ENCODE peak calls at places on chromosomes 12 and 14, in ten cellular contexts. F is A549; D is coronary artery; M is Peyer's patch; L is CD4-positive, alpha-beta T cell; C is suprapubic skin; U is ovary; P is HL-60; Q is cardiac fibroblast; I is GM23338. J is an unnamed sample.

GRCh38 chr14:101588990-101589389 is 27.7 kb downstream of the DIO3 start:
- DNase-seq in F (no peak), D (peak), M (no peak), L (no peak), C (no peak), U (peak), P (no peak), Q (no peak), I (no peak), J (no peak)

GRCh38 chr12:9049520-9050133 is 60.3 kb downstream of the KLRG1 start:
- DNase-seq in F (peak), D (no peak), M (no peak), L (no peak), C (no peak), U (no peak), P (peak), Q (peak), I (peak), J (peak)

GRCh38 chr14:105878125-105878524 is 351.7 kb downstream of the TMEM121 start:
- DNase-seq in F (no peak), D (peak), M (peak), L (no peak), C (peak), U (no peak), P (no peak), Q (no peak), I (no peak), J (no peak)

GRCh38 chr14:23078692-23079116 is 16.2 kb downstream of the ACIN1 start:
- DNase-seq in F (peak), D (peak), M (peak), L (no peak), C (peak), U (no peak), P (peak), Q (peak), I (no peak), J (peak)

GRCh38 chr12:124927325-124928094 is 13.1 kb upstream of the UBC start:
- DNase-seq in F (peak), D (peak), M (peak), L (peak), C (peak), U (peak), P (peak), Q (peak), I (peak), J (peak)

GRCh38 chr14:82755476-82755875 is 1221.8 kb upstream of the SEL1L start:
- DNase-seq in F (no peak), D (no peak), M (no peak), L (no peak), C (no peak), U (no peak), P (no peak), Q (no peak), I (no peak), J (no peak)

GRCh38 chr14:102508410-102508773 is 1.2 kb downstream of the ANKRD9 start:
- DNase-seq in F (peak), D (peak), M (peak), L (no peak), C (peak), U (no peak), P (no peak), Q (no peak), I (no peak), J (peak)

GRCh38 chr14:20403521-20403920 is 9.8 kb downstream of the TEP1 start:
- DNase-seq in F (no peak), D (no peak), M (no peak), L (no peak), C (no peak), U (no peak), P (no peak), Q (no peak), I (no peak), J (no peak)

GRCh38 chr12:69987453-69988102 is 162.6 kb downstream of the MYRFL start:
- DNase-seq in F (peak), D (no peak), M (peak), L (no peak), C (no peak), U (no peak), P (no peak), Q (peak), I (no peak), J (peak)

GRCh38 chr12:120356567-120357030 is 12.4 kb downstream of the MSI1 start:
- DNase-seq in F (peak), D (peak), M (peak), L (peak), C (peak), U (peak), P (peak), Q (peak), I (peak), J (peak)

GRCh38 chr12:68418137-68418460 is 85.9 kb upstream of the MDM1 start:
- DNase-seq in F (no peak), D (no peak), M (no peak), L (no peak), C (no peak), U (no peak), P (no peak), Q (no peak), I (no peak), J (no peak)

GRCh38 chr14:51189600-51190376 is 50.3 kb upstream of the TMX1 start:
- DNase-seq in F (no peak), D (no peak), M (no peak), L (no peak), C (no peak), U (no peak), P (no peak), Q (no peak), I (no peak), J (no peak)

GRCh38 chr12:6370576-6370935 is 4.8 kb downstream of the SCNN1A start:
- DNase-seq in F (no peak), D (no peak), M (no peak), L (no peak), C (no peak), U (no peak), P (no peak), Q (no peak), I (no peak), J (no peak)

GRCh38 chr12:62268956-62269355 is 8.8 kb downstream of the USP15 start:
- DNase-seq in F (no peak), D (no peak), M (no peak), L (no peak), C (no peak), U (no peak), P (no peak), Q (peak), I (no peak), J (no peak)

GRCh38 chr12:84397279-84397678 is 515.3 kb downstream of the SLC6A15 start:
- DNase-seq in F (no peak), D (no peak), M (no peak), L (no peak), C (no peak), U (no peak), P (no peak), Q (peak), I (no peak), J (no peak)

GRCh38 chr14:93537962-93538361 is 107.2 kb downstream of the UNC79 start:
- DNase-seq in F (no peak), D (no peak), M (no peak), L (no peak), C (no peak), U (no peak), P (no peak), Q (no peak), I (peak), J (no peak)

GRCh38 chr12:40921563-40922163 is 229.4 kb downstream of the CNTN1 start:
- DNase-seq in F (no peak), D (no peak), M (no peak), L (no peak), C (no peak), U (no peak), P (no peak), Q (peak), I (peak), J (no peak)

GRCh38 chr14:74018029-74018703 is 922 bp downstream of the ENTPD5 start:
- DNase-seq in F (peak), D (no peak), M (no peak), L (no peak), C (no peak), U (no peak), P (no peak), Q (peak), I (no peak), J (no peak)

GRCh38 chr14:68593806-68594536 is 198.9 kb downstream of the ZFP36L1 start:
- DNase-seq in F (no peak), D (no peak), M (peak), L (no peak), C (peak), U (no peak), P (peak), Q (no peak), I (no peak), J (no peak)

GRCh38 chr14:57066887-57067513 is 201.7 kb downstream of the EXOC5 start:
- DNase-seq in F (peak), D (no peak), M (peak), L (no peak), C (no peak), U (no peak), P (peak), Q (peak), I (peak), J (peak)

GRCh38 chr14:66600416-66600815 is 92.5 kb downstream of the GPHN start:
- DNase-seq in F (no peak), D (no peak), M (no peak), L (no peak), C (no peak), U (no peak), P (no peak), Q (peak), I (no peak), J (no peak)

GRCh38 chr14:66595394-66595793 is 87.4 kb downstream of the GPHN start:
- DNase-seq in F (no peak), D (no peak), M (no peak), L (no peak), C (no peak), U (no peak), P (no peak), Q (no peak), I (no peak), J (no peak)

GRCh38 chr14:66601932-66602578 is 94.1 kb downstream of the GPHN start:
- DNase-seq in F (no peak), D (no peak), M (no peak), L (no peak), C (no peak), U (no peak), P (no peak), Q (peak), I (no peak), J (no peak)

DNA sequence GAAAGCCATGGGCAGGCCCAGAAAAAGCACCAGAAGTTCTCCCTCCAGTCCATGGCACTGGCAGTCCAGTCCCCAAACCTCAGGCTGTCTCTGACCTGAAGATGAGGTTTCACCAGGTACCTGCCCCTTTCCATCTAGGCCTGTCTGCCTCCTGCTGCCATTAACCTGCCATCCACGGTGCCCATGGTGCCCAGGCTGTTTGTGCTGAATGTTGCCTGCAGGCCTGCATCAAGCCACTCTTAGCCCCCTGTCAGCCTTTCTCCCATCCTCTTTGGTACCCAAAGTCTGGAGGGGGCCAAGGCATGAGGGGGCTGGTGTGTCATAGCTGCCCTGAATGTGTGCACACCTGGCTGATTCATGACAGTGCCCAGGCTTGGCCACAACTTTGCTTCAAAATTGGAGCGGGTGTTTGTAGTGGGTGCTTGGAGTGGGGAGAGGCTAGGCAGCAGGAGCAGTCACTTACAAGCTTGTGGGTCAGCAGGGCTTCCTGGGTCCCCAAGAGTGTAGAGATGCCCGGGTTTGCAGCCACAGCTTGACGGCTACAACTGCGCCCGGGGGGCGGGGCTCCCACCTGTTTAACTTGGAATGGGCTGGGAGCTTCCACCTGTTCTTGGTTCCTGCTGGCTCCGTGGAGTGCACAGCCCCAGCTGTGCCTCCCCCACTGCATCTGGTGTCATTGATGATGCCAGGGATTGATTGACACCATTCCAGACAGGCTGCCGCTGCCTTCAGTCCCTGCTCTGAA is 88.5 kb downstream of the GPHN start:
- DNase-seq in F (no peak), D (no peak), M (no peak), L (no peak), C (no peak), U (no peak), P (no peak), Q (no peak), I (no peak), J (no peak)
- TF ChIP-seq CTCF in F (no peak), D (no peak), M (no peak), L (no peak), C (no peak), U (no peak), P (no peak), Q (no peak), I (no peak), J (no peak)

DNA sequence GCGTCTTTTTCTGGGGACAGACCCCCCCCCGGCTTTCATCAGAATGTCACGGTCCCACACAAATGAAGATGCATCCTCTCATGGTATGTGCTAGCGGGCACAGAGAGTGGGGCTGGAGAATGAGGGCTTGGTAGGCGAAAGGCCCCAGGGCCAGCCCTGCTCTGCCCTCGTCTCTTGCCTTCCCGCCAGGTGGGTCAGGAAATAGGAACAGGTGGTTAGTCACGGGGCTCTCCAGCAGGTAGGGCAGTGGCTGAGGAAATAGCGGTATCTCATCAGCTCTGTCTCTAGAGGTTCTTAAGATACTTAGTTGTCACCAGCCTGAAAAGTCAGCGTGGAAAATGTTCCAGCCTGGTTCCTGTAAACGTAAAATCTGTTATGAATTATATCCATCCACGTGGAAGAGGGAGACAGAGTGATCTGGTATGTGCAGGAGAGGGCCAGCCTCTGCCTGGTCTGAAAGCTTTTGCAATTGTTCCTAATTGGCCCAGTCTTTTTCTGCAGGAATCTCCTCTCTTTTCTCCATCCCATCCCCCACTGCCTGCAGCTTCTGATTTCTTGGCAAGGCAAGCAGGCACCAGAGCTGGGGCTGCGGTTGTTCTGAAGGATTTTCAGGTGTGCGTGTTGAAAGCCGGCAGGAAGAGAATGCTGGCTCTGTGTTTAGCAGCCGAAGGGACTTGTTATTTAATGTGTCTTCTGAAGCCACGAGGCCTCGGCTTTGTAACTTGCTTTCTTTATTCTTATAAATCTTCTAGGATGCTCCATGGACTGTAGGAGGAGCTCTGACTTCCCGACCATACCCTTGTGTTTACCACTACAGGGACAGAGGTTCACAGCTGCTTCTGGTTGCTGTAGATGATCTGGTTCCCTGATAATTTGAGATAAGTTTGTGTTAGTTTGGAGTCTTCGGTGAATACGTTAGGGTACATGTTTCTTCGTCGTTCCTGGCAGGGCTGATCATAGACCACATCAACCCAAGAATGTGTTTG is 131.1 kb downstream of the CACNA1C start:
- DNase-seq in F (no peak), D (no peak), M (no peak), L (no peak), C (no peak), U (no peak), P (no peak), Q (peak), I (peak), J (no peak)
- TF ChIP-seq CTCF in F (no peak), D (no peak), M (no peak), L (no peak), C (no peak), U (no peak), P (no peak), Q (peak), I (peak), J (no peak)

GRCh38 chr12:98793121-98793520 is 148.0 kb downstream of the APAF1 start:
- DNase-seq in F (no peak), D (no peak), M (no peak), L (no peak), C (no peak), U (no peak), P (no peak), Q (no peak), I (no peak), J (no peak)

GRCh38 chr12:98788396-98788795 is 143.3 kb downstream of the APAF1 start:
- DNase-seq in F (no peak), D (no peak), M (no peak), L (no peak), C (no peak), U (no peak), P (no peak), Q (no peak), I (no peak), J (no peak)

GRCh38 chr12:98797200-98797599 is 152.1 kb downstream of the APAF1 start:
- DNase-seq in F (no peak), D (no peak), M (no peak), L (no peak), C (no peak), U (no peak), P (no peak), Q (no peak), I (no peak), J (no peak)

GRCh38 chr12:98796745-98797144 is 151.7 kb downstream of the APAF1 start:
- DNase-seq in F (no peak), D (no peak), M (no peak), L (no peak), C (no peak), U (no peak), P (no peak), Q (no peak), I (no peak), J (no peak)

GRCh38 chr12:98791406-98791805 is 146.3 kb downstream of the APAF1 start:
- DNase-seq in F (no peak), D (no peak), M (no peak), L (no peak), C (no peak), U (no peak), P (no peak), Q (no peak), I (no peak), J (no peak)
- TF ChIP-seq CTCF in F (no peak), D (no peak), M (no peak), L (no peak), C (no peak), U (no peak), P (no peak), Q (no peak), I (no peak), J (no peak)

DNA sequence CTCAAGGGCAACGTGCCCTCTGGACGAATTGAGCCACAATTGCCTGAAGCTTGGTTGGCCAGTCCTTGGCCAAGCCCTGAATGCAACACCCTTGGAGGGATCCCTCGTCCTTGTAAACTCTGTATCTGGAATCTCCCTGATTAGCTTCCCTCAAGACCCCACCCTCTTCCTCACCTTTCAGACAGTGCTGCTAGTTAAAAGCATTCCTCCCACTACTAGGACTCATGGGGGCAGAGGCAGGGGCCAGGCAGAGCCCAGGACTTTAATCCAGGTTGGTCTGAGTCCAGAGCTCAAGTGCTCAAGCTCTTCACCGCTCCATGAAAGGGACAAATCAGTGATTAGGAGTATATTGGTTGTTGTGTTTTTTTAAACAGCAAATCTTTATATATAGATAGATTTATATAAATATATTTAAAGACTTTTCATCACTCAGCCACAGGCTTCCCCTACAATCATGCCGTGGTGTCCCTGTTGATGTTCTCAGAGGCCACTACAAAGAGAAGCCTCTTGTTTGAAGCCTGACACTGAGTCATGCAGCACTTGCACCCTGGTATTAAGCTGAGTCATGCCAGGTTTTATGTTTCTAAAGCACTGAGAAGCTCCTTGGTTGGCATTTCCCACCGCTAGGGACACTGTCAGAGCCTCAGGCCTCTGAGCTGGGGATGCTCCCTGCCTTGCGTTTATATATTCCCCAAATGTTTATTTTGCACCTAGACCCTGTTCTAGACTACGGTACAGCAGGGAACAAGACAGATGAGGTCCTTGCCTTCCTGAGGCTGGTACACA is 53.8 kb upstream of the GSC start:
- DNase-seq in F (peak), D (no peak), M (no peak), L (no peak), C (no peak), U (no peak), P (no peak), Q (peak), I (peak), J (no peak)
- TF ChIP-seq CTCF in F (no peak), D (no peak), M (no peak), L (no peak), C (no peak), U (no peak), P (no peak), Q (no peak), I (no peak), J (no peak)

GRCh38 chr14:77547512-77547911 is 48.9 kb upstream of the ISM2 start:
- DNase-seq in F (no peak), D (no peak), M (no peak), L (no peak), C (no peak), U (no peak), P (no peak), Q (no peak), I (peak), J (no peak)
- TF ChIP-seq CTCF in F (no peak), D (no peak), M (no peak), L (no peak), C (no peak), U (no peak), P (no peak), Q (peak), I (peak), J (peak)

GRCh38 chr12:109624467-109624866 is 50.9 kb downstream of the MVK start:
- DNase-seq in F (no peak), D (no peak), M (no peak), L (no peak), C (no peak), U (no peak), P (no peak), Q (no peak), I (no peak), J (peak)

GRCh38 chr12:109625749-109626377 is 52.3 kb downstream of the MVK start:
- DNase-seq in F (no peak), D (no peak), M (no peak), L (no peak), C (no peak), U (no peak), P (no peak), Q (no peak), I (no peak), J (no peak)

GRCh38 chr12:109626378-109627115 is 53.0 kb downstream of the MVK start:
- DNase-seq in F (no peak), D (no peak), M (no peak), L (no peak), C (no peak), U (no peak), P (no peak), Q (no peak), I (no peak), J (no peak)

GRCh38 chr12:109627633-109628032 is 54.0 kb downstream of the MVK start:
- DNase-seq in F (no peak), D (no peak), M (no peak), L (no peak), C (no peak), U (no peak), P (no peak), Q (no peak), I (no peak), J (no peak)

DNA sequence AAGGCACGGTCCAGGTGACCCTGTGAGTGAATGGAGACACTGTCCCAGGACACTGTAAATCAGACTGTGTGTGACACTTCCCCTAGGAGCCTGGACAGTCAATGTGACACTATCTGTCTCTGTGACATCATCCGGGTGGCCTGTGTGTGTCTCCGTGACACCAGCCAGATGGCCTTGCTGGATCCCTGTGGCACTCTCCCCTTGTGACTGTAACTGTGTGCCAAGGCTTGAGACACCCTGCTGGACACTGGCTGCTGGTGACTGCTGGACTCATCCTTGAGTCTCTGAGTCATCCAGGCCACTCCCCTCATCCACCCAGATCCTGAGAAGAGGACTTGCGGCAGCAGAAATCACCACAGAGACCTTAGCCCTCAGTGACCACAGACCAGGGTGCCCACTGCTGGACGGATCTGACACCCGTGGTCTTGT is 51.6 kb downstream of the MVK start:
- DNase-seq in F (peak), D (no peak), M (peak), L (no peak), C (peak), U (no peak), P (no peak), Q (peak), I (no peak), J (no peak)
- TF ChIP-seq CTCF in F (no peak), D (no peak), M (no peak), L (no peak), C (no peak), U (no peak), P (no peak), Q (peak), I (no peak), J (no peak)